ENCODE peak calls at places on chromosomes 13 and 19, in four cellular contexts. C is fibroblast of lung, Z is NT2/D1, D is heart left ventricle. O is an unnamed sample.

GRCh38 chr19:7442423-7442822 is 46.4 kb downstream of the PEX11G start:
- DNase-seq in C (no peak), Z (no peak), D (peak), O (no peak)

GRCh38 chr19:1290699-1291651 is 5.3 kb downstream of the EFNA2 start:
- DNase-seq in C (no peak), Z (no peak), D (no peak), O (no peak)

GRCh38 chr19:40714519-40715299 is 2.0 kb downstream of the COQ8B start:
- DNase-seq in C (peak), Z (peak), D (peak), O (peak)

GRCh38 chr13:46504036-46504435 is 48.9 kb upstream of the LRCH1 start:
- DNase-seq in C (no peak), Z (no peak), D (no peak), O (no peak)

GRCh38 chr13:79937311-79938243 is 403.3 kb downstream of the SPRY2 start:
- DNase-seq in C (no peak), Z (no peak), D (no peak), O (no peak)

GRCh38 chr13:106230450-106230849 is 305.0 kb downstream of the EFNB2 start:
- DNase-seq in C (peak), Z (no peak), D (no peak), O (no peak)

GRCh38 chr19:1049841-1050240 is 9.9 kb downstream of the ABCA7 start:
- DNase-seq in C (no peak), Z (no peak), D (no peak), O (no peak)

GRCh38 chr13:24725379-24725778 is 38.6 kb upstream of the RNF17 start:
- DNase-seq in C (no peak), Z (no peak), D (no peak), O (no peak)

GRCh38 chr13:45875951-45876350 is 24.4 kb upstream of the SIAH3 start:
- DNase-seq in C (no peak), Z (no peak), D (no peak), O (no peak)

GRCh38 chr19:3699071-3699740 is 1.1 kb downstream of the PIP5K1C start:
- DNase-seq in C (peak), Z (no peak), D (peak), O (no peak)

GRCh38 chr19:48794291-48794690 is 16.5 kb downstream of the BCAT2 start:
- DNase-seq in C (no peak), Z (no peak), D (no peak), O (no peak)

GRCh38 chr13:106274551-106275208 is 260.8 kb downstream of the EFNB2 start:
- DNase-seq in C (no peak), Z (no peak), D (no peak), O (no peak)

GRCh38 chr19:30228113-30228725 is 144.0 kb upstream of the ZNF536 start:
- DNase-seq in C (no peak), Z (no peak), D (no peak), O (no peak)

GRCh38 chr13:40483601-40484000 is 182.8 kb downstream of the FOXO1 start:
- DNase-seq in C (no peak), Z (no peak), D (peak), O (no peak)

GRCh38 chr19:41321600-41322270 is 11.8 kb downstream of the CCDC97 start:
- DNase-seq in C (peak), Z (no peak), D (no peak), O (no peak)